ENCODE peak calls at places on chromosomes 3 and 15, in four cellular contexts. O is PC-3, L is neural progenitor cell, K is IMR-90. J is an unnamed sample.

GRCh38 chr3:12934431-12934830 is 93.1 kb upstream of the RPL32 start:
- DNase-seq in L (no peak), K (no peak), O (no peak), J (no peak)

GRCh38 chr15:87623832-87624231 is 632.7 kb downstream of the NTRK3 start:
- DNase-seq in K (no peak), L (peak), O (peak), J (peak)

GRCh38 chr15:75723171-75723846 is 10.7 kb upstream of the CSPG4 start:
- DNase-seq in O (no peak), K (no peak), L (no peak), J (no peak)

GRCh38 chr15:87781959-87782625 is 474.4 kb downstream of the NTRK3 start:
- DNase-seq in K (no peak), O (no peak), L (no peak), J (no peak)

GRCh38 chr3:46893146-46893748 is 15.7 kb downstream of the PTH1R start:
- DNase-seq in K (no peak), O (no peak), L (peak), J (no peak)

GRCh38 chr3:134449277-134449676 is 36.5 kb downstream of the ANAPC13 start:
- DNase-seq in K (peak), O (peak), L (peak), J (peak)

GRCh38 chr3:77825045-77825827 is 785.3 kb downstream of the ROBO2 start:
- DNase-seq in O (peak), K (peak), L (no peak), J (no peak)

GRCh38 chr3:114005406-114005987 is 50.8 kb downstream of the CCDC191 start:
- DNase-seq in O (no peak), L (no peak), K (no peak), J (no peak)

GRCh38 chr3:112109313-112109712 is 23.1 kb downstream of the C3orf52 start:
- DNase-seq in K (no peak), L (no peak), O (peak), J (no peak)

GRCh38 chr15:71559616-71560015 is 250.7 kb upstream of the NR2E3 start:
- DNase-seq in L (no peak), K (no peak), O (peak), J (no peak)

GRCh38 chr15:49624046-49624445 is 3.2 kb downstream of the DTWD1 start:
- DNase-seq in O (no peak), K (peak), L (no peak), J (no peak)

GRCh38 chr3:49199244-49199899 is 28.0 kb downstream of the KLHDC8B start:
- DNase-seq in L (no peak), O (no peak), K (peak), J (peak)

GRCh38 chr15:58742424-58743160 is 6.9 kb downstream of the ADAM10 start:
- DNase-seq in O (no peak), K (peak), L (no peak), J (no peak)

GRCh38 chr3:122169911-122170310 is 13.6 kb upstream of the CASR start:
- DNase-seq in K (no peak), O (peak), L (no peak), J (no peak)

GRCh38 chr3:16511561-16512434 is 1.7 kb downstream of the RFTN1 start:
- DNase-seq in O (no peak), L (peak), K (peak), J (peak)

GRCh38 chr15:62879770-62880169 is 162.8 kb upstream of the TPM1 start:
- DNase-seq in L (no peak), K (no peak), O (no peak), J (peak)
- TF ChIP-seq CTCF in L (no peak), K (no peak), O (no peak), J (no peak)

DNA sequence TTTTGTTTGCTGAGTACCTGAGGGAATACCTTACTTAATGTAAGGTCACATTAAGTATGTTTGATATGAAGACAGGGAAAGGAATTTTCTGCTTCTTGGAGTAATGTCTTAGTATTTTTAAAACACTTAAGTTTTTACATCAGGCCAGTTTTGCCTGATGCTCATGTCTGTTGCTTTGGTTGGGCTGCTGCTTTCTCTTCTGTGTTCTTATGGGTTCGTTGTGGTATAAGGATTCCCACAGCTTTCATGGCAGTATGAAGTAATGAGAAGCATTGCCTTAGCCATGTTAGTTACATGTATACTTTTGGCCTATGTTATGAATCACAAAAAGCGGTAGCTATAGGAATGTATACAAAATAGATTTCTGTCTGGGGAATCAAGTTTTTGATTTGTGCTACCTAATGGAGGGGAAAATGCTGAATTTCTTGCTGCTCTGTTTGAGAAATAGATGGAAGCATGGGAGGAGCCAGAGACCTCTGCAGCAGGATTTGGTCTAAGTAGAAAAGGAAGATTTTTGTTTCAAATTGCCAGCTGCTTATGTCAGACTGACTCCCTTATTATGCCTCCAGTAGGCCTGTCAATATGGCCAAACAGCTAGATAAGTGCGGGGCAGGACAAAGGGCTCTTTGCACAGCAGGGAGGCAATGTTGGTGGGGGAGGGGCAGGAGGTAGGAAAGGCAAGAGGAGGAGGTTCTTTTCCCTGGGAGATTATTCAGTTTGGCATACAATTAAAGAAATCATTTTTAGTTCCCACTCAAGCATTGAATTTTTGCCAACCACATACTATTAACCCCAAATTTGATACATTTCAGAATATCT is 5.2 kb downstream of the SETD5 start:
- DNase-seq in L (peak), K (peak), O (no peak), J (peak)
- H3K4me3 ChIP-seq in L (peak), K (no peak), O (peak), J (peak)

DNA sequence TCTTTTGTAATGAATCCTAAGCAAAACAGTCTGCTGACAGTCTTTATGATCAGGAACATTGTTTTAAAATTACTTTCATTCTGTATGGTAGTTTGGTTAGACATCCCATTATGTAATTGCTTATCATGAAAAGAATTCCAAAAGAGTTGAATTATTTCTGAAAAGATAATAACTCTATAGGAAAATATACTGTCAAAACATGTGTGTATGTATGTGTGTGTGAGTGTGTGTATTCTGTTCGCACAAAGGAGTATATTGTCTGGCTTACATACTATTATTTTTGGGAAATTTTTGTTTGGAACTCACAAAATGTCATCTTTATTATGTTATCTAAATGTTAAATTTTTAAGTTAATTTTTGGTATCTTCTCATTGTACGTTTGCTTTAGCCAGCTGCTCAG is 1075.9 kb downstream of the ZPLD1 start:
- DNase-seq in L (no peak), K (no peak), O (no peak), J (no peak)
- H3K9ac ChIP-seq in L (no peak), K (no peak), O (no peak), J (no peak)

DNA sequence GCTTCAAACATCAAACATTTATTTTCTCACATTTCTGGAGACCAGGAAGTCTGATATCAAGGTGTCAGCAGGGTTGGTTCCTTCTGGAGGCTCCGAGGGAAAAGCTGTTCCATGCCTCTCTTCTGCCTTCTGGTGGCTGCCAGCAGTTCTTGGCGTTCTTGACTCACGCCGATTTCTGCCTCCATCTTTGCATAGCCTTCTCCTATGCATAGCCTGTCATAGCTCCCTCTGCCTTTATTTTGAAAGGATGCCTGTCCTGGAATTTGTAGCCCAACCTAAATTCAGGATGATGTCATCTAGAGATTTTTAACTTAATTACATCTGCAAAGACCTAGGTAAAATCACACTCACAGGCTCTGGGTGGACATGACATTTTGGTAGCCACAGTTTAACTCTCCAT is 70.4 kb downstream of the RGMA start:
- DNase-seq in L (peak), O (no peak), K (no peak), J (peak)
- TF ChIP-seq CTCF in L (peak), O (peak), K (peak), J (peak)

GRCh38 chr15:55912982-55913381 is 80.4 kb downstream of the NEDD4 start:
- DNase-seq in K (no peak), L (no peak), O (no peak), J (no peak)

GRCh38 chr15:55914446-55914845 is 79.0 kb downstream of the NEDD4 start:
- DNase-seq in O (no peak), L (no peak), K (no peak), J (no peak)

GRCh38 chr15:55916666-55917409 is 76.6 kb downstream of the NEDD4 start:
- DNase-seq in O (peak), L (peak), K (peak), J (no peak)

GRCh38 chr15:55915876-55916567 is 77.4 kb downstream of the NEDD4 start:
- DNase-seq in K (peak), O (no peak), L (no peak), J (no peak)

DNA sequence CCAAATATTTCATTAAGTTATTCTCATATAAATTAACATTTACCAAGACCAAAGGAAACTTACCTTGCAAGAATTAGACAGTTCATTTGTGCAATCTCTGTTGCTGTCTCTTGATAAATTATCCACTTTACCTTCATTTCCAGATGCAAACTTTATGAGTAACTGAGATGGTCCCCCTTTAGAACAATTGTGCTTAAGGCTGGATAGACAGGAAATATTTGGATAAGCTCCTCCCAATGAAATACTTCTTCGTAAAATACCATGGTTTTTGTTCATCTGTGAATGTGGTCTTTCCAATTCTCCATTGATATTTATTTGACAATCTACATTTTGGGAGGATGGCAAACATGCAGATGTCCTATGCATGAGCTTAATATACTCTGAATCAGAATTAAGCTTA is 78.2 kb downstream of the NEDD4 start:
- DNase-seq in O (no peak), L (no peak), K (no peak), J (no peak)
- H3K4me3 ChIP-seq in O (no peak), L (no peak), K (peak), J (no peak)

GRCh38 chr3:130636480-130637234 is 110.0 kb downstream of the PIK3R4 start:
- DNase-seq in L (no peak), K (no peak), O (no peak), J (no peak)
- H3K9ac ChIP-seq in L (no peak), K (no peak), O (no peak), J (no peak)

J was measured in endodermal cell.